ENCODE peak calls at places on chromosomes 6 and 20, in six cellular contexts. Z is foreskin fibroblast; Y is testis; X is CD4-positive, alpha-beta T cell; H is heart left ventricle; B is mucosa of descending colon. W is an unnamed sample.

GRCh38 chr6:149864578-149865535 is 698 bp upstream of the LRP11 start:
- DNase-seq in Z (peak; percentile 60), Y (peak; percentile 61), X (no peak), H (no peak), B (no peak), W (peak; percentile 82)

GRCh38 chr6:163189609-163190008 is 224.9 kb upstream of the QKI start:
- DNase-seq in Z (no peak), Y (no peak), X (no peak), H (no peak), B (no peak), W (no peak)

GRCh38 chr6:36082318-36082717 is 48.0 kb upstream of the MAPK13 start:
- DNase-seq in Z (no peak), Y (no peak), X (no peak), H (no peak), B (no peak), W (no peak)

GRCh38 chr6:147194652-147195403 is 9.4 kb upstream of the STXBP5 start:
- DNase-seq in Z (peak; percentile 61), Y (no peak), X (no peak), H (no peak), B (no peak), W (no peak)

GRCh38 chr6:35049885-35050284 is 91.3 kb downstream of the TCP11 start:
- DNase-seq in Z (peak; percentile 76), Y (peak; percentile 64), X (no peak), H (peak; percentile 86), B (peak; percentile 63), W (no peak)

GRCh38 chr6:15137086-15137485 is 108.8 kb upstream of the JARID2 start:
- DNase-seq in Z (no peak), Y (no peak), X (no peak), H (no peak), B (no peak), W (no peak)

GRCh38 chr6:67679566-67680296 is 955.4 kb upstream of the ADGRB3 start:
- DNase-seq in Z (peak; percentile 10), Y (no peak), X (no peak), H (no peak), B (no peak), W (no peak)

GRCh38 chr6:108635505-108636226 is 74.9 kb downstream of the FOXO3 start:
- DNase-seq in Z (no peak), Y (no peak), X (no peak), H (no peak), B (no peak), W (no peak)

GRCh38 chr6:131024565-131024964 is 38.5 kb downstream of the EPB41L2 start:
- DNase-seq in Z (no peak), Y (no peak), X (no peak), H (no peak), B (no peak), W (no peak)

GRCh38 chr20:17504898-17505663 is 26.1 kb downstream of the BFSP1 start:
- DNase-seq in Z (peak; percentile 24), Y (peak; percentile 60), X (peak; percentile 51), H (peak; percentile 85), B (peak; percentile 75), W (peak; percentile 65)
- TF ChIP-seq CTCF in Z (peak; percentile 32), Y (peak; percentile 69), X (peak; percentile 69), H (peak; percentile 71), B (peak; percentile 41), W (peak; percentile 29)

GRCh38 chr20:10619427-10619826 is 54.4 kb downstream of the JAG1 start:
- DNase-seq in Z (peak; percentile 79), Y (no peak), X (no peak), H (no peak), B (no peak), W (no peak)

GRCh38 chr20:10618611-10619245 is 55.1 kb downstream of the JAG1 start:
- DNase-seq in Z (peak; percentile 57), Y (no peak), X (no peak), H (no peak), B (no peak), W (no peak)

GRCh38 chr20:10613911-10614310 is 59.9 kb downstream of the JAG1 start:
- DNase-seq in Z (no peak), Y (no peak), X (no peak), H (no peak), B (no peak), W (no peak)

GRCh38 chr20:10611357-10611756 is 62.4 kb downstream of the JAG1 start:
- DNase-seq in Z (no peak), Y (peak; percentile 65), X (no peak), H (peak; percentile 69), B (peak; percentile 50), W (peak; percentile 36)

GRCh38 chr20:10616212-10616611 is 57.6 kb downstream of the JAG1 start:
- DNase-seq in Z (no peak), Y (no peak), X (no peak), H (no peak), B (no peak), W (no peak)
- TF ChIP-seq CTCF in Z (no peak), Y (no peak), X (no peak), H (no peak), B (no peak), W (no peak)

DNA sequence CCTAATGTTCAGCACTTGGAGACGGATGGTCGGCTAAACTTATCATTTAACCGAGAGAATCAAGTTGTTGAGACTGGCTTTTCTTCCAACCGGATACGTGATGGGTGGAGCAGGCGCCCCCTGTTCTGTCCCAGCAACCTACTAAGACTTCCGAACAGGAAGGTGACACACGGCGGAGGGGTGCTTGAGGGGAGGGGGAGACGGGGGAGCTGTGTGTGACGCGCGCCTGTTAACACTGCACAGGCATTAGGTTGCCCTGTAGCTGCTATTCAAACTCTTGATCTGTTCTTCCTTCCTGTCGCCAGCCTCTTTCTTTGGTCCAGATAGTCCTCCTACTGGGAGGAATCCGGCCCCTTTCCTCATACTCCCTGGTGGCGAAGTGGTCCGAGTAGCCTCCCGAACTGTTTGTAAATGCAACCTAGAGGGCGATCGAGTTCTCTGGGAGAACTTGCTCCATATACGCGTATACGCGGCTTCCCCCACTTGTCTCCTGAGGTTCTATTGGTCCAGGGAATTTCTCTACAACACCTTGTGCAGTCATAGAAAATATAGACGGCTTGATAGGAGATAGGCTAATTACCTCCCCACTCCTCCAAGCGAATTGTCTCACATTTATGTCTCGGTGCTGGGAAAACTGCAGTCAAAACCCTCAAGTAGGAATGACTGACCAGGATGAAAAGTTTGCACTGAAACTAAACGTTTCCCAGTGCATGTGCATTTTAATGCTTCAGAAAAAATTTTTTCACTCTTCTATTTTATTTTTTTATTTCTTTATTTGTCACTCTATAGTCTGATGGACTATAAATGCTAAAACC is 126.0 kb upstream of the SLC2A12 start:
- DNase-seq in Z (peak; percentile 94), Y (peak; percentile 89), X (peak; percentile 79), H (peak; percentile 84), B (peak; percentile 67), W (peak; percentile 69)
- TF ChIP-seq CTCF in Z (peak; percentile 86), Y (peak; percentile 61), X (peak; percentile 65), H (peak; percentile 67), B (peak; percentile 34), W (peak; percentile 60)

GRCh38 chr6:31585531-31585930 is 546 bp upstream of the LST1 start:
- DNase-seq in Z (no peak), Y (no peak), X (no peak), H (no peak), B (no peak), W (peak; percentile 40)
- TF ChIP-seq CTCF in Z (peak; percentile 30), Y (no peak), X (peak; percentile 44), H (no peak), B (no peak), W (peak; percentile 60)

DNA sequence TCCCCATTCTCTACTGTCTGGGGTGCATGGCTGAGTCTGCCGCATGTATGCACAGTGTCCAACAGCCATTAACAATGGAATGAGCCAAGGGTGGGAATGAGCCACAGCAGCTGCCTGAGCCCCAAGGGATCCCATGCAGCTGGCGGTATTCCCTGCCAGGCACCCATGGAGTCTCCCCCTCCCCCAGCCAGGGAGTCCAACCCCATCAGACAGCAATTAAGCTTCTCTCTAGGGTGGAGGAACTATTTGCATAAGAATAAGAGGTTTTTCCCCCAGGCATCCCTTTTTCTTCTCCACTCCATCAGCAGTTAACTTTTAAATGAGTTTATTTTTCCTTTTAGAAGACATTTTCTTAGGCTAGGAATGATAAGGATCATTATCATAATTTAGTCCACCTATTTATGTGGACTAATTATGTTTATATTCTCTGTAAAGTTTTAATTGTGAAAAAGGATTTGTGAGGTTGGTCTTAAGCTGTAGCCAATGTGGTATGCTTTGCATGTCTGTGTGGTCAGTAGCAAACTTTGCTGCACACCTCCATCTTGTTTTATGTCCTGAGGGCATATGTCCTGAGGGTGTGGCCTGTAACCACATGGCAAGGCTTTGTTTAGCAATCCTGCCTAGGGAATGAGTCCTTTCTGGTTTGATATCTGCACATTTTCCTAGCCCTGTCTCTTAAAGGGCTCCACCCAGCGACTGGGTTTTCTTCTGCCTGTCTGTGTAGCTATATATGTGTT is 158.9 kb upstream of the OLIG3 start:
- DNase-seq in Z (no peak), Y (no peak), X (no peak), H (no peak), B (no peak), W (no peak)
- TF ChIP-seq CTCF in Z (no peak), Y (no peak), X (no peak), H (no peak), B (no peak), W (no peak)

DNA sequence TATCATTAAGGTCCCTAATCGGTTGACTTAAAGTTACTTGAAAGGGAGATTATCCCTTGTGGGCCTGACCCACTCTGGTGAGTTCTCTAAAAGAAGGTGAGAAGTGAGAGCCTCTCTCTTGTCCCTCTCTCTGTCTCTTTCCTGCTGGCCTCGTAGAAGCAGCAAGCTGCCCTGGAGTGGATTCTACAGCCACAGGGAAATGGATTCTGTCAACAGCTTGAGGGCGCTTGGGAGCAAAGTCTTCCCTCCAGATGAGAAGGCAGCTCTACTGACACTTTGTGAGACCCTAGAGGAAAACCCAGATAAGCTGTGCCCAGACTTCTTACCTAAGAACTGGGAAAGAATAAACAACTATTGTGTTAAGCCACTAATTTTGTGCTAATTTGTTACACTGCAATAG is 40.0 kb downstream of the ANKRD60 start:
- DNase-seq in Z (no peak), Y (no peak), X (no peak), H (no peak), B (no peak), W (no peak)
- TF ChIP-seq CTCF in Z (no peak), Y (no peak), X (no peak), H (no peak), B (no peak), W (no peak)